ENCODE peak calls at places on chromosomes 12 and 14, in five cellular contexts. D, L, I, V and Z are unnamed samples.

GRCh38 chr12:93982847-93983315 is 165.5 kb upstream of the PLXNC1 start:
- DNase-seq in D (no peak), L (no peak), I (no peak), V (peak), Z (peak)

GRCh38 chr14:84090837-84091236 is 1439.1 kb upstream of the FLRT2 start:
- DNase-seq in D (no peak), L (no peak), I (no peak), V (no peak), Z (no peak)

GRCh38 chr12:107091381-107091780 is 2.0 kb downstream of the CRY1 start:
- DNase-seq in D (no peak), L (no peak), I (no peak), V (no peak), Z (peak)

GRCh38 chr12:32502693-32503510 is 103.5 kb downstream of the FGD4 start:
- DNase-seq in D (peak), L (no peak), I (no peak), V (peak), Z (peak)

GRCh38 chr12:108686753-108687152 is 44.6 kb downstream of the CORO1C start:
- DNase-seq in D (peak), L (no peak), I (no peak), V (no peak), Z (no peak)

GRCh38 chr14:64705406-64706118 is 1.3 kb downstream of the PLEKHG3 start:
- DNase-seq in D (peak), L (no peak), I (no peak), V (no peak), Z (no peak)

GRCh38 chr12:4271433-4272013 is 2.0 kb upstream of the CCND2 start:
- DNase-seq in D (no peak), L (no peak), I (no peak), V (no peak), Z (peak)

GRCh38 chr14:105878125-105878524 is 351.7 kb downstream of the TMEM121 start:
- DNase-seq in D (peak), L (no peak), I (no peak), V (no peak), Z (no peak)

GRCh38 chr14:33578461-33579216 is 372.2 kb downstream of the EGLN3 start:
- DNase-seq in D (no peak), L (no peak), I (no peak), V (no peak), Z (no peak)

GRCh38 chr14:60648169-60648933 is 926 bp downstream of the SIX1 start:
- DNase-seq in D (peak), L (no peak), I (no peak), V (no peak), Z (no peak)

GRCh38 chr14:30600907-30601578 is 21.1 kb upstream of the SCFD1 start:
- DNase-seq in D (no peak), L (no peak), I (no peak), V (no peak), Z (no peak)

GRCh38 chr12:132178801-132179401 is 34.6 kb downstream of the NOC4L start:
- DNase-seq in D (no peak), L (no peak), I (peak), V (no peak), Z (no peak)

GRCh38 chr14:33273978-33274377 is 335.3 kb downstream of the NPAS3 start:
- DNase-seq in D (no peak), L (no peak), I (no peak), V (no peak), Z (no peak)

GRCh38 chr12:5969974-5970690 is 25.1 kb upstream of the ANO2 start:
- DNase-seq in D (no peak), L (no peak), I (no peak), V (no peak), Z (no peak)